ENCODE peak calls at places on chromosomes 4 and X, in seven cellular contexts. J, K, Z, A, S, X and D are unnamed samples.

GRCh38 chrX:51496501-51497291 is at the start of gene NUDT11:
- DNase-seq in J (peak; percentile 71), K (peak; percentile 85), Z (peak; percentile 40), A (no peak), S (peak; percentile 57), X (peak; percentile 71), D (peak; percentile 73)

GRCh38 chr4:111689214-111689613 is 456.0 kb upstream of the FAM241A start:
- DNase-seq in J (no peak), K (peak; percentile 89), Z (no peak), A (no peak), S (peak; percentile 73), X (no peak), D (no peak)

GRCh38 chr4:94813221-94813620 is 55.5 kb downstream of the BMPR1B start:
- DNase-seq in J (no peak), K (no peak), Z (no peak), A (no peak), S (no peak), X (no peak), D (no peak)

GRCh38 chr4:164383187-164384181 is 370.4 kb upstream of the SMIM31 start:
- DNase-seq in J (peak; percentile 22), K (no peak), Z (no peak), A (peak; percentile 49), S (no peak), X (no peak), D (peak; percentile 42)

GRCh38 chr4:153448003-153448731 is 18.0 kb upstream of the TMEM131L start:
- DNase-seq in J (no peak), K (peak; percentile 79), Z (no peak), A (no peak), S (no peak), X (no peak), D (no peak)

GRCh38 chr4:98928131-98928504 is 815 bp downstream of the EIF4E start:
- DNase-seq in J (peak; percentile 80), K (peak; percentile 91), Z (peak; percentile 64), A (peak; percentile 66), S (peak; percentile 76), X (peak; percentile 46), D (peak; percentile 86)

GRCh38 chrX:103248553-103248952 is 6.4 kb downstream of the TCEAL8 start:
- DNase-seq in J (peak; percentile 9), K (peak; percentile 61), Z (no peak), A (no peak), S (peak; percentile 7), X (no peak), D (no peak)

GRCh38 chrX:134753185-134754008 is 95.1 kb upstream of the PLAC1 start:
- DNase-seq in J (peak; percentile 19), K (peak; percentile 49), Z (no peak), A (no peak), S (no peak), X (no peak), D (no peak)

GRCh38 chr4:138838251-138838650 is 177.3 kb upstream of the NOCT start:
- DNase-seq in J (no peak), K (no peak), Z (no peak), A (no peak), S (no peak), X (no peak), D (no peak)

GRCh38 chrX:64192673-64193072 is 12.8 kb downstream of the AMER1 start:
- DNase-seq in J (no peak), K (no peak), Z (peak; percentile 17), A (no peak), S (no peak), X (no peak), D (no peak)

GRCh38 chr4:6071959-6072720 is 53.9 kb upstream of the C4orf50 start:
- DNase-seq in J (no peak), K (no peak), Z (no peak), A (no peak), S (peak; percentile 61), X (no peak), D (no peak)

GRCh38 chr4:185467101-185467500 is 4.4 kb downstream of the CCDC110 start:
- DNase-seq in J (no peak), K (peak; percentile 30), Z (no peak), A (no peak), S (no peak), X (no peak), D (no peak)

GRCh38 chr4:143183513-143184216 is 1.1 kb upstream of the USP38 start:
- DNase-seq in J (no peak), K (peak; percentile 36), Z (no peak), A (no peak), S (no peak), X (no peak), D (no peak)

GRCh38 chrX:151155234-151155633 is 21.1 kb upstream of the GPR50 start:
- DNase-seq in J (no peak), K (no peak), Z (no peak), A (no peak), S (no peak), X (no peak), D (no peak)

GRCh38 chr4:41796545-41797210 is 48.2 kb upstream of the PHOX2B start:
- DNase-seq in J (no peak), K (no peak), Z (peak; percentile 24), A (peak; percentile 39), S (no peak), X (no peak), D (no peak)

GRCh38 chrX:40101430-40101802 is 3.7 kb upstream of the BCOR start:
- DNase-seq in J (no peak), K (no peak), Z (no peak), A (no peak), S (no peak), X (no peak), D (no peak)

GRCh38 chrX:55127692-55128091 is 38.9 kb downstream of the PAGE2 start:
- DNase-seq in J (peak; percentile 37), K (peak; percentile 37), Z (no peak), A (no peak), S (no peak), X (no peak), D (no peak)

GRCh38 chr4:82833696-82834313 is 35.2 kb upstream of the SCD5 start:
- DNase-seq in J (peak; percentile 69), K (peak; percentile 83), Z (no peak), A (no peak), S (no peak), X (no peak), D (no peak)

GRCh38 chr4:186149872-186150271 is 41.5 kb upstream of the CYP4V2 start:
- DNase-seq in J (no peak), K (no peak), Z (peak; percentile 60), A (peak; percentile 49), S (peak; percentile 41), X (peak; percentile 62), D (peak; percentile 62)

GRCh38 chr4:156298230-156298629 is 344.6 kb upstream of the CTSO start:
- DNase-seq in J (peak; percentile 52), K (peak; percentile 64), Z (peak; percentile 23), A (no peak), S (no peak), X (no peak), D (no peak)

GRCh38 chr4:113103556-113103955 is 54.1 kb downstream of the ANK2 start:
- DNase-seq in J (no peak), K (no peak), Z (no peak), A (no peak), S (no peak), X (no peak), D (no peak)

GRCh38 chr4:79597266-79597665 is 189.2 kb upstream of the GK2 start:
- DNase-seq in J (no peak), K (peak; percentile 2), Z (no peak), A (no peak), S (no peak), X (no peak), D (no peak)

GRCh38 chr4:165814256-165815010 is 58.6 kb upstream of the TLL1 start:
- DNase-seq in J (peak; percentile 69), K (no peak), Z (no peak), A (no peak), S (no peak), X (no peak), D (no peak)

GRCh38 chrX:14697453-14697852 is 168.1 kb downstream of the GLRA2 start:
- DNase-seq in J (peak; percentile 21), K (peak; percentile 8), Z (no peak), A (no peak), S (peak; percentile 21), X (no peak), D (peak; percentile 40)

GRCh38 chr4:114026447-114026846 is 47.0 kb upstream of the ARSJ start:
- DNase-seq in J (no peak), K (no peak), Z (no peak), A (no peak), S (no peak), X (no peak), D (no peak)

GRCh38 chr4:143692241-143692640 is 8.2 kb downstream of the FREM3 start:
- DNase-seq in J (no peak), K (no peak), Z (no peak), A (no peak), S (no peak), X (no peak), D (no peak)

GRCh38 chr4:121053601-121054143 is 18.7 kb downstream of the NDNF start:
- DNase-seq in J (peak; percentile 58), K (peak; percentile 34), Z (peak; percentile 44), A (no peak), S (no peak), X (no peak), D (no peak)

GRCh38 chr4:149959391-149959790 is 118.9 kb upstream of the DCLK2 start:
- DNase-seq in J (no peak), K (no peak), Z (no peak), A (no peak), S (no peak), X (no peak), D (no peak)

GRCh38 chr4:143554728-143555597 is 41.5 kb downstream of the SMARCA5 start:
- DNase-seq in J (no peak), K (no peak), Z (no peak), A (no peak), S (no peak), X (no peak), D (no peak)

DNA sequence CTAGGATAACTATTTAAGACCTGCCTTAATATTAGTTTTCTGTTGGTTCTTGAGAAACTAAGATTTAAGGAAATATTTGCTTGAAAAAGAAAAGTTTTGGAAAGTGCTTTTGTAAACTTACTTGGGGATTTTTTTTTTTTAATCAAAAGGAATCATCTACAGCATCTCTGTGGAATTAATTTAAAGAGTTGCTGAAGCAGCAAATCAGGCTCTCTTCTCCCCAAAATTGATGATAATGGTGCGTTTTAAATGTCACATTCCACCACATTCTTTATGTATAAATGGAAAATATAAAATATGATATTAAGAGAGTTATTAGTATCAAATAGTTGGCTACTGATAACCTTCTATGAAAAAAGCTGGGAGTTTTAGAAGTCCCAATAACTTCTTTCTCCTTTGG is 4.2 kb downstream of the KLF3 start:
- DNase-seq in J (no peak), K (no peak), Z (no peak), A (no peak), S (no peak), X (no peak), D (no peak)
- H3K4me1 ChIP-seq in J (peaks cover 45% of the 10 kb centered on the region), K (peaks cover 68% of the 10 kb centered on the region), Z (peaks cover 51% of the 10 kb centered on the region), A (peaks cover 45% of the 10 kb centered on the region), S (peaks cover 56% of the 10 kb centered on the region), X (peaks cover 28% of the 10 kb centered on the region), D (peaks cover 2% of the 10 kb centered on the region)

GRCh38 chr4:48546336-48546735 is 56.3 kb downstream of the ZAR1 start:
- DNase-seq in J (peak; percentile 3), K (peak; percentile 73), Z (no peak), A (no peak), S (peak; percentile 20), X (no peak), D (no peak)
- H3K36me3 ChIP-seq in J (peaks cover 28% of the 10 kb centered on the region), K (peaks cover 69% of the 10 kb centered on the region), Z (peaks cover 100% of the 10 kb centered on the region), A (peaks cover 51% of the 10 kb centered on the region), S (peaks cover 45% of the 10 kb centered on the region), X (no peaks in the 10 kb centered on the region), D (peaks cover 15% of the 10 kb centered on the region)

GRCh38 chr4:109879081-109879480 is 31.2 kb downstream of the LRIT3 start:
- DNase-seq in J (no peak), K (no peak), Z (no peak), A (no peak), S (peak; percentile 42), X (no peak), D (no peak)
- H3K9me3 ChIP-seq in J (no peaks in the 10 kb centered on the region), K (no peaks in the 10 kb centered on the region), Z (no peaks in the 10 kb centered on the region), A (no peaks in the 10 kb centered on the region), S (no peaks in the 10 kb centered on the region), X (no peaks in the 10 kb centered on the region), D (peaks cover 2% of the 10 kb centered on the region)

GRCh38 chrX:20378291-20378920 is 111.7 kb upstream of the RPS6KA3 start:
- DNase-seq in J (peak; percentile 64), K (no peak), Z (no peak), A (no peak), S (peak; percentile 14), X (no peak), D (no peak)
- H3K4me1 ChIP-seq in J (peaks cover 5% of the 10 kb centered on the region), K (no peaks in the 10 kb centered on the region), Z (no peaks in the 10 kb centered on the region), A (no peaks in the 10 kb centered on the region), S (peaks cover 23% of the 10 kb centered on the region), X (no peaks in the 10 kb centered on the region), D (no peaks in the 10 kb centered on the region)